ENCODE peak calls at places on chromosomes 3 and 15, in four cellular contexts. U is pancreas, I is sigmoid colon, Z is ovary. F is an unnamed sample.
A peak's percentile ranks its signal among the peaks of the same experiment; 100 is the strongest.

GRCh38 chr3:112011376-112011940 is 12.7 kb downstream of the TAGLN3 start:
- DNase-seq in U (no peak), I (no peak), Z (no peak), F (no peak)

GRCh38 chr3:134371542-134372324 is 2.5 kb downstream of the AMOTL2 start:
- DNase-seq in I (peak; percentile 56), U (peak; percentile 53), Z (no peak), F (no peak)

GRCh38 chr3:99625643-99626414 is 12.6 kb upstream of the COL8A1 start:
- DNase-seq in I (no peak), U (no peak), Z (no peak), F (no peak)

GRCh38 chr3:195441476-195441970 is 1.3 kb downstream of the ACAP2 start:
- DNase-seq in I (no peak), U (peak; percentile 55), Z (no peak), F (peak; percentile 59)

GRCh38 chr3:71785594-71786472 is 885 bp upstream of the PROK2 start:
- DNase-seq in I (no peak), U (no peak), Z (no peak), F (no peak)

GRCh38 chr15:70783041-70783440 is 19.7 kb upstream of the UACA start:
- DNase-seq in Z (no peak), U (no peak), I (no peak), F (no peak)

GRCh38 chr3:42185044-42185443 is 80.9 kb downstream of the CCK start:
- DNase-seq in U (no peak), I (peak; percentile 63), Z (no peak), F (no peak)

GRCh38 chr3:114587973-114588372 is 294.1 kb downstream of the TIGIT start:
- DNase-seq in I (no peak), Z (no peak), U (no peak), F (no peak)

GRCh38 chr3:150220791-150221190 is 187.3 kb upstream of the TSC22D2 start:
- DNase-seq in Z (no peak), I (no peak), U (no peak), F (no peak)

GRCh38 chr3:117510396-117510795 is 800.8 kb downstream of the TUSC7 start:
- DNase-seq in Z (no peak), U (no peak), I (no peak), F (no peak)

GRCh38 chr3:39166134-39166710 is 12.8 kb upstream of the CSRNP1 start:
- DNase-seq in Z (no peak), I (no peak), U (no peak), F (no peak)

GRCh38 chr15:81199031-81199779 is 2.5 kb downstream of the IL16 start:
- DNase-seq in Z (no peak), U (no peak), I (no peak), F (no peak)

GRCh38 chr15:44157679-44158078 is 37.4 kb downstream of the FRMD5 start:
- DNase-seq in Z (no peak), I (no peak), U (no peak), F (no peak)

GRCh38 chr3:38823722-38824121 is 7.7 kb upstream of the SCN10A start:
- DNase-seq in I (no peak), Z (no peak), U (no peak), F (peak; percentile 23)

GRCh38 chr3:127002195-127003174 is 19.6 kb downstream of the PLXNA1 start:
- DNase-seq in I (peak; percentile 93), U (no peak), Z (peak; percentile 90), F (peak; percentile 61)

GRCh38 chr3:172750069-172750367 is 508 bp upstream of the ECT2 start:
- DNase-seq in U (no peak), I (no peak), Z (no peak), F (no peak)

GRCh38 chr15:66789029-66790025 is 87.3 kb downstream of the SMAD6 start:
- DNase-seq in Z (peak; percentile 79), I (no peak), U (no peak), F (no peak)

GRCh38 chr15:88448991-88449461 is 18.2 kb downstream of the MRPL46 start:
- DNase-seq in Z (no peak), U (no peak), I (no peak), F (no peak)

GRCh38 chr15:63752075-63752684 is 81.6 kb downstream of the HERC1 start:
- DNase-seq in U (no peak), Z (no peak), I (no peak), F (no peak)

GRCh38 chr3:128784228-128784627 is 58.2 kb downstream of the RAB7A start:
- DNase-seq in U (no peak), Z (no peak), I (no peak), F (peak; percentile 85)

GRCh38 chr3:160697628-160698382 is 20.8 kb downstream of the ARL14 start:
- DNase-seq in Z (no peak), U (no peak), I (no peak), F (no peak)

GRCh38 chr3:4524423-4524769 is 31.2 kb downstream of the ITPR1 start:
- DNase-seq in U (no peak), Z (no peak), I (no peak), F (no peak)

GRCh38 chr3:184260571-184261269 is 633 bp downstream of the CAMK2N2 start:
- DNase-seq in I (no peak), U (peak; percentile 87), Z (no peak), F (no peak)

GRCh38 chr15:35932541-35932940 is 386.6 kb upstream of the DPH6 start:
- DNase-seq in Z (no peak), U (no peak), I (no peak), F (no peak)

GRCh38 chr3:186802701-186803100 is 3.6 kb downstream of the RFC4 start:
- DNase-seq in I (no peak), U (no peak), Z (no peak), F (no peak)

GRCh38 chr3:52461874-52462273 is 6.5 kb downstream of the NISCH start:
- DNase-seq in I (no peak), Z (no peak), U (no peak), F (no peak)

GRCh38 chr3:126207166-126207565 is 26.8 kb upstream of the ALDH1L1 start:
- DNase-seq in I (no peak), Z (no peak), U (no peak), F (no peak)

GRCh38 chr3:10185804-10186762 is 21.4 kb downstream of the IRAK2 start:
- DNase-seq in Z (no peak), U (no peak), I (no peak), F (no peak)

DNA sequence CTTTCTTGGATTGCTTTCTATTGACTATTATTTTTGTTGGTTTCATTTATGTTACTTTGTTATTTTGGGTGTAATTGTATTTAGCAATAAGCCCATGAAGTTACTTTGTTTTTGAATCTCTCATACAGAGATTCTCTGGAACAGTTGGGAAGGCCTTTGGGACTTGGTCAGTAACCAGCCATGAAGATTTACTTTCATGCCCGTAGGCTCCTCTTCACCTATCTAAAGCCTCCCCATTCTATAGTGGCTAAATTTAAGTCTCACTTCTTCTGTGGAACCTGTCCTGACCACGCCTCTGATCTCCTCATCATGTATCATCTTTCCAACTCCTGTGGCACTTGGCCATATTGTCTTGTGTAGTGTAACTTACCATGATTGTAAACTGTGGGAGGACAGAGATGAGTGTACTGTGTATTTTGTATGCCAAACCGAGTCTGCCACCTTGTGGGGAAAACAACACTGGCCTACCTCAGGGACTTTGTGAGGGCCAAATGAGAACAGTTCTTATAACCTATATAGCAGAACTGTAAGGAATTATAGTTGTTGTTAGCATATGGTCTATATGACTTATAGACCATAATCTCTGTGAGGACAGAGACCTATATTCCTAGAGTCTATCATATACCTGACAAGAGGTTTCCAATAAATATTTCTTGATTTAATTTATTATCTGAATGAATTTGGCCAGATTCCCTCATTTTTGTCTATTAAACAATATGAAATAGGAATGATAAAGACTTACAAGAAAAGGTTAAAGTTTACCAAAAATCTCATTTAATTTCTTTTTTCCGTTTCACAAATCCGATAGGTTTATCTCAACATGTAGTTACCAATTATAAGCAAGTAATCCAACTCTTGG is 75.0 kb downstream of the STARD9 start:
- DNase-seq in U (no peak), Z (peak; percentile 62), I (peak; percentile 77), F (peak; percentile 62)
- TF ChIP-seq CTCF in U (peak; percentile 47), Z (peak; percentile 54), I (peak; percentile 71), F (peak; percentile 47)

DNA sequence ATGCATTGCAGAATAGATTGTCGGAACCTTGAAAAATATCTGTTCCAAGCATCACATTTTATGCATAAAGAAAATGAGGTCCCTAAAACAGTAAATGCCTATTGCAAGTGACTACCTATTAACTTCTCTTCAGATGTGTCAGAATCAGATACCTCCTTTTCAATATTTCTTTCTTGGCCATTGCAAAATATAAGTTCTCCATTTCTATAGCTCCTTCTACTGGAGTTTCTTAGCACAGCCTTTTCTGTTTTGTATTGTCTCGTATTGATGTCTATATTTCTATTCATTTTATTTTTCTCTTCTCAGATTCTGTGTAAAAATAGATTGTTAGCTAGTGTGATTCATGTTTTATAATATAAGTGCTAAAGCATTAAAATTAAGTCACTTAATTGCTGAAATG is 63.4 kb downstream of the PPARG start:
- DNase-seq in Z (no peak), U (no peak), I (no peak), F (no peak)
- TF ChIP-seq CTCF in Z (no peak), U (no peak), I (no peak), F (no peak)

GRCh38 chr3:31692714-31693113 is 160.0 kb downstream of the STT3B start:
- DNase-seq in U (no peak), I (no peak), Z (no peak), F (no peak)
- TF ChIP-seq CTCF in U (no peak), I (no peak), Z (no peak), F (no peak)

DNA sequence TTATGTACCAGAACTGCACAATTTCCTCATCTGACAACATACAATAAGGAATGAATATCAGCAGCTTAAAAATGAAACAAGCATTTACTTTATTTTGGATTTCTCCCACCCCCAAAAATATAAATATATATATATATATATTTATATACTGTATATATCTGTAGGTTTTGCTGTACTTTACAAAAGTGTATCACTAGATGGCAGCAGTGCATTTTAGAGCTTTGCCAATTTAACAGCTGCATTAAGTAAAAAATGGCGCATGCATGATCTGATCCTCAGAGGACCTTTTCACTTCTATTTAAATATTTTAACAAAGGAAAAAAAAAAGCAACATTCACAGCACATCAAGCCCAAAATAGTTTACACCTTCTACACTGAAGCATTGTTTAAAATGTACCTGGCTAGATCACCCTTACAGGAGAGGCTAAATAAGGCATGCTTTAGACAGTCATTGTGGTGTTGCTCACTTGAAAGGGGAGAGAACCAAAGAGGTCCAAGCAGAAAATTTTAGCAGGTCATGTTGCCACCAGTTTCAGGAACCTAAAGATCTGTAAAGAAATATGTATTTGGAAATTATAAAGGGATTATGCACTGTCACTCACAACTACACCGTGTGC is 72.6 kb downstream of the NPTN start:
- DNase-seq in Z (no peak), I (no peak), U (no peak), F (no peak)
- TF ChIP-seq CTCF in Z (peak; percentile 46), I (peak; percentile 54), U (peak; percentile 24), F (peak; percentile 63)

DNA sequence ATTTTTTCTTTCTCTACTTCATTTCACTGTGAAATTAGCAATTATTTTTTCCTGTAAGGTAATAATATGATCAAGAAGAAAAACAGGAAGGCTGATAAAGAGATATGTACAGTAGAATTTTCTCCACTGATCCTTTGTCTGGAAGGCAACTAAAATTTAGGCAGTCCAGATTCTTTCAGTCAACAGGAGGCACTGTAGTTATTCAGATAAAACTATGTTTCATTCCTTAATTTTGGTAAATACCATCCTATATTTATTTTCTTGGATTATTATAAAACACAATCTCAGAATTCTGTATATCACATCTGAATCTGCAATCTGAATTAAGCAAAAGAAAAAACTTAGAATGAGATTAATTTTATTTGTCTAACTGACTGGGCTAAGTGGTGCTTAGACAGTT is 343.2 kb downstream of the LSAMP start:
- DNase-seq in U (no peak), Z (no peak), I (no peak), F (no peak)
- TF ChIP-seq CTCF in U (no peak), Z (no peak), I (no peak), F (no peak)

DNA sequence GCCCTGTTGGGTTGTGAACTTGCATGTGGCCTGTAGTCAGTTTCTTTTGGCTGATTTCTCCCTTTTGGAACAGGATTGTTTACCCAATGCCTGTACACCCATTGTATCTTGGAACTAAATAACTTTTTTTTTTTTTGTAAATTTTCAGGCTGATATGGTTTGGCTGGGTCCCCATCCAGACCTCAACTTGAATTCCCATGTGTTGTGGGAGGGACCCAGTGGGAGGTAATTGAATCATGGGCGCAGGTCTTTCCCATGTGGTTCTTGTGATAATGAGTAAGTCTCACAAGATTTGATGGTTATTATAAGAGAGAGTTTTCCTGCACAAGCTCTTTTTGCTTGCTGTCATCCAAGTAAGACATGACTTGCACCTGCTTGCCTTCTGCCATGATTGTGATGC is 253.8 kb upstream of the GBE1 start:
- DNase-seq in U (no peak), Z (no peak), I (no peak), F (no peak)
- TF ChIP-seq CTCF in U (no peak), Z (no peak), I (no peak), F (no peak)

F was measured in glutamatergic neuron.